ENCODE peak calls at places on chromosomes 2 and 18, in seven cellular contexts. U, X, L, A, S, E and C are unnamed samples.

GRCh38 chr2:145066151-145066661 is 546.3 kb upstream of the ZEB2 start:
- DNase-seq in E (peak; percentile 5), L (peak; percentile 15), S (peak; percentile 57), A (peak; percentile 54), X (no peak), U (peak; percentile 43), C (no peak)

GRCh38 chr2:137968477-137969417 is 4.5 kb downstream of the HNMT start:
- DNase-seq in A (no peak), X (no peak), U (no peak), E (no peak), L (no peak), S (no peak), C (no peak)

GRCh38 chr2:205650450-205650849 is 31.9 kb upstream of the NRP2 start:
- DNase-seq in X (no peak), E (no peak), A (peak; percentile 96), S (no peak), L (peak; percentile 91), U (peak; percentile 63), C (peak; percentile 82)

GRCh38 chr2:12106440-12107080 is 360.1 kb downstream of the LPIN1 start:
- DNase-seq in U (peak; percentile 100), X (no peak), S (peak; percentile 80), E (peak; percentile 44), A (peak; percentile 99), L (peak; percentile 95), C (peak; percentile 96)

GRCh38 chr2:179383975-179384374 is 119.3 kb upstream of the SESTD1 start:
- DNase-seq in E (no peak), S (no peak), X (no peak), L (no peak), A (no peak), U (no peak), C (no peak)

GRCh38 chr2:97781981-97782380 is 68.6 kb downstream of the ZAP70 start:
- DNase-seq in X (no peak), S (no peak), L (no peak), A (no peak), E (no peak), U (no peak), C (no peak)

GRCh38 chr2:217297096-217297495 is 437.2 kb upstream of the TNP1 start:
- DNase-seq in E (no peak), S (no peak), L (no peak), A (no peak), X (no peak), U (no peak), C (no peak)

GRCh38 chr2:176174850-176175728 is 13.4 kb upstream of the HOXD1 start:
- DNase-seq in E (no peak), A (no peak), U (no peak), L (no peak), S (no peak), X (no peak), C (no peak)

GRCh38 chr2:96923810-96924774 is 54.2 kb upstream of the SEMA4C start:
- DNase-seq in E (no peak), L (no peak), U (no peak), A (no peak), X (no peak), S (no peak), C (no peak)

GRCh38 chr2:36587556-36587955 is 10.4 kb downstream of the FEZ2 start:
- DNase-seq in L (no peak), E (no peak), U (no peak), A (no peak), X (no peak), S (no peak), C (no peak)

GRCh38 chr2:68837164-68837860 is 33.9 kb downstream of the BMP10 start:
- DNase-seq in X (peak; percentile 60), L (no peak), S (peak; percentile 91), A (peak; percentile 37), E (peak; percentile 77), U (no peak), C (peak; percentile 82)

GRCh38 chr2:109736177-109736827 is 57.8 kb upstream of the RGPD5 start:
- DNase-seq in A (peak; percentile 75), L (peak; percentile 77), S (peak; percentile 68), X (peak; percentile 60), E (peak; percentile 72), U (peak; percentile 66), C (peak; percentile 76)

GRCh38 chr2:30217644-30218361 is 13.5 kb upstream of the LBH start:
- DNase-seq in U (no peak), S (peak; percentile 69), A (no peak), X (peak; percentile 93), E (peak; percentile 98), L (no peak), C (no peak)

GRCh38 chr2:238868616-238869292 is 20.9 kb downstream of the TWIST2 start:
- DNase-seq in S (peak; percentile 93), X (peak; percentile 69), E (peak; percentile 45), L (peak; percentile 60), A (peak; percentile 88), U (peak; percentile 61), C (no peak)

GRCh38 chr2:144553379-144553778 is 33.5 kb upstream of the ZEB2 start:
- DNase-seq in A (peak; percentile 97), S (no peak), L (peak; percentile 18), U (peak; percentile 98), E (no peak), X (no peak), C (no peak)

GRCh38 chr2:231861538-231861937 is 64.7 kb downstream of the NPPC start:
- DNase-seq in X (no peak), A (no peak), U (no peak), L (no peak), S (no peak), E (no peak), C (no peak)

GRCh38 chr2:163610817-163611556 is 124.8 kb downstream of the FIGN start:
- DNase-seq in U (no peak), E (peak; percentile 6), X (peak; percentile 22), L (no peak), A (no peak), S (no peak), C (peak; percentile 3)

GRCh38 chr2:84846732-84847131 is 34.2 kb downstream of the TRABD2A start:
- DNase-seq in S (no peak), L (no peak), E (no peak), X (no peak), A (peak; percentile 22), U (peak; percentile 37), C (no peak)

GRCh38 chr2:17416891-17417391 is 101.3 kb downstream of the RAD51AP2 start:
- DNase-seq in U (peak; percentile 86), X (no peak), A (peak; percentile 1), S (no peak), L (no peak), E (no peak), C (no peak)

GRCh38 chr2:42906557-42907380 is 114.4 kb upstream of the HAAO start:
- DNase-seq in U (peak; percentile 57), S (peak; percentile 94), E (peak; percentile 45), L (peak; percentile 78), X (no peak), A (peak; percentile 97), C (peak; percentile 43)

GRCh38 chr18:60053747-60054304 is 154.0 kb downstream of the PMAIP1 start:
- DNase-seq in U (peak; percentile 95), A (peak; percentile 97), X (peak; percentile 25), L (peak; percentile 86), E (no peak), S (no peak), C (peak; percentile 86)

GRCh38 chr2:63735263-63735662 is 106.4 kb upstream of the UGP2 start:
- DNase-seq in L (peak; percentile 29), A (peak; percentile 71), X (no peak), E (no peak), U (peak; percentile 65), S (no peak), C (no peak)

GRCh38 chr18:37484893-37485834 is 80.4 kb downstream of the CELF4 start:
- DNase-seq in X (no peak), A (peak; percentile 10), E (peak; percentile 22), U (peak; percentile 20), S (no peak), L (peak; percentile 74), C (peak; percentile 44)

GRCh38 chr2:109144271-109144670 is 15.3 kb downstream of the SH3RF3 start:
- DNase-seq in E (no peak), S (no peak), A (no peak), X (no peak), U (no peak), L (no peak), C (no peak)

GRCh38 chr2:134103196-134103595 is 150.7 kb upstream of the MGAT5 start:
- DNase-seq in L (no peak), X (no peak), E (no peak), S (no peak), A (no peak), U (no peak), C (no peak)

GRCh38 chr2:240913810-240914644 is 7.9 kb downstream of the CROCC2 start:
- DNase-seq in A (peak; percentile 79), L (peak; percentile 77), S (peak; percentile 96), E (peak; percentile 55), X (no peak), U (peak; percentile 45), C (peak; percentile 70)

GRCh38 chr2:24117902-24118301 is 5.2 kb downstream of the PFN4 start:
- DNase-seq in U (no peak), E (no peak), X (no peak), L (no peak), S (no peak), A (no peak), C (no peak)

GRCh38 chr18:26865557-26865956 is at the start of gene AQP4:
- DNase-seq in L (no peak), A (no peak), X (no peak), S (peak; percentile 75), E (no peak), U (no peak), C (no peak)

GRCh38 chr2:26631815-26632214 is 9.4 kb downstream of the CIB4 start:
- DNase-seq in L (no peak), S (no peak), U (no peak), E (no peak), A (no peak), X (no peak), C (no peak)

GRCh38 chr2:38613849-38614213 is 11.1 kb upstream of the HNRNPLL start:
- DNase-seq in X (no peak), S (no peak), U (no peak), L (no peak), A (no peak), E (no peak), C (no peak)

GRCh38 chr2:32452338-32453064 is 95.7 kb downstream of the BIRC6 start:
- DNase-seq in X (no peak), A (no peak), L (no peak), S (no peak), E (no peak), U (no peak), C (no peak)

GRCh38 chr2:63488118-63488713 is 100.1 kb downstream of the WDPCP start:
- DNase-seq in X (peak; percentile 16), A (peak; percentile 42), S (peak; percentile 52), E (peak; percentile 36), L (peak; percentile 52), U (peak; percentile 49), C (peak; percentile 57)

GRCh38 chr2:171410624-171411023 is 23.2 kb downstream of the METTL8 start:
- DNase-seq in U (peak; percentile 72), E (no peak), X (no peak), A (peak; percentile 52), S (no peak), L (no peak), C (peak; percentile 17)